ENCODE peak calls at places on chromosomes 5 and 9, in ten cellular contexts. X is prostate gland; Q is CD8-positive, alpha-beta T cell; Y is heart right ventricle; L is naive thymus-derived CD4-positive, alpha-beta T cell; C is colonic mucosa; K is upper lobe of right lung; F is Peyer's patch; S is heart left ventricle; G is GM23248. R is an unnamed sample. For H3K36me3, the result is how much of the 10 kb centered on the place peaks cover.

GRCh38 chr5:75023368-75024159 is 28.8 kb downstream of the GCNT4 start:
- DNase-seq in L (peak), K (no peak), X (no peak), S (no peak), Q (peak), F (peak), Y (no peak), C (no peak), G (no peak), R (no peak)

GRCh38 chr9:135067091-135067710 is 20.3 kb upstream of the OLFM1 start:
- DNase-seq in Q (no peak), L (no peak), Y (no peak), C (no peak), X (no peak), K (peak), F (peak), G (no peak), S (no peak), R (no peak)

GRCh38 chr9:125807065-125807464 is 59.9 kb downstream of the PBX3 start:
- DNase-seq in X (no peak), K (no peak), Q (no peak), Y (no peak), L (no peak), S (no peak), G (peak), F (peak), C (no peak), R (no peak)

GRCh38 chr9:75907329-75907728 is 16.9 kb downstream of the PCSK5 start:
- DNase-seq in C (no peak), F (peak), S (no peak), Y (no peak), L (no peak), G (no peak), K (no peak), Q (no peak), X (no peak), R (no peak)

GRCh38 chr9:127158995-127159801 is 36.8 kb upstream of the ANGPTL2 start:
- DNase-seq in K (peak), Y (peak), F (peak), Q (no peak), G (peak), X (no peak), L (no peak), S (peak), C (peak), R (peak)

GRCh38 chr9:35357116-35357515 is 132.8 kb upstream of the RUSC2 start:
- DNase-seq in L (no peak), S (no peak), C (no peak), F (no peak), G (peak), Y (no peak), K (no peak), X (no peak), Q (no peak), R (no peak)

GRCh38 chr5:7881091-7881490 is 12.1 kb downstream of the MTRR start:
- DNase-seq in C (no peak), Q (no peak), F (no peak), X (no peak), L (no peak), S (no peak), Y (no peak), K (no peak), G (no peak), R (no peak)

GRCh38 chr9:119556129-119556875 is 187.1 kb upstream of the BRINP1 start:
- DNase-seq in L (no peak), Y (peak), S (peak), Q (peak), X (peak), F (peak), C (peak), G (peak), K (peak), R (peak)

GRCh38 chr5:141199359-141200235 is at the start of gene PCDHB11:
- DNase-seq in Y (no peak), X (no peak), K (no peak), G (peak), Q (no peak), C (no peak), L (no peak), S (no peak), F (no peak), R (peak)

GRCh38 chr9:105278751-105279150 is 34.3 kb downstream of the SLC44A1 start:
- DNase-seq in Y (no peak), G (no peak), F (no peak), Q (no peak), C (no peak), L (no peak), X (peak), S (no peak), K (no peak), R (no peak)

GRCh38 chr5:33808699-33809098 is 83.1 kb downstream of the ADAMTS12 start:
- DNase-seq in S (no peak), F (no peak), L (no peak), G (no peak), K (no peak), Y (no peak), C (no peak), X (no peak), Q (no peak), R (no peak)

GRCh38 chr9:19999491-20000057 is 210.7 kb upstream of the SLC24A2 start:
- DNase-seq in K (no peak), X (no peak), Y (no peak), S (no peak), G (peak), F (no peak), C (no peak), L (no peak), Q (no peak), R (no peak)

GRCh38 chr5:178432421-178433272 is 157.5 kb downstream of the COL23A1 start:
- DNase-seq in G (no peak), X (no peak), L (no peak), Y (no peak), C (no peak), K (no peak), Q (no peak), S (no peak), F (no peak), R (no peak)

GRCh38 chr9:110887276-110887675 is 151.0 kb downstream of the LPAR1 start:
- DNase-seq in S (no peak), Q (no peak), F (no peak), G (no peak), K (no peak), X (no peak), Y (no peak), L (no peak), C (no peak), R (no peak)
- H3K4me3 ChIP-seq in S (no peak), Q (no peak), F (no peak), G (no peak), K (no peak), X (no peak), Y (no peak), L (no peak), C (no peak), R (no peak)

GRCh38 chr5:177300236-177300880 is 3.2 kb downstream of the RAB24 start:
- DNase-seq in L (peak), Q (peak), C (peak), X (no peak), Y (peak), G (peak), F (peak), K (no peak), S (peak), R (peak)
- H3K36me3 ChIP-seq in L (under half), Q (under half), C (under half), X (under half), Y (under half), G (under half), F (under half), K (under half), S (under half), R (half or more)

GRCh38 chr9:133566382-133566781 is 31.9 kb downstream of the ADAMTSL2 start:
- DNase-seq in X (no peak), G (no peak), K (no peak), L (no peak), C (no peak), F (no peak), Q (no peak), Y (no peak), S (no peak), R (no peak)

GRCh38 chr9:133566817-133567216 is 32.3 kb downstream of the ADAMTSL2 start:
- DNase-seq in C (no peak), F (no peak), K (no peak), L (no peak), X (no peak), Y (no peak), G (no peak), Q (no peak), S (no peak), R (no peak)

GRCh38 chr9:133563286-133564213 is 29.0 kb downstream of the ADAMTSL2 start:
- DNase-seq in Q (no peak), X (peak), Y (peak), L (no peak), G (peak), F (peak), C (peak), S (peak), K (peak), R (no peak)

GRCh38 chr9:133562611-133563285 is 28.2 kb downstream of the ADAMTSL2 start:
- DNase-seq in Q (no peak), X (no peak), L (no peak), K (no peak), F (no peak), Y (no peak), C (no peak), G (no peak), S (no peak), R (no peak)

DNA sequence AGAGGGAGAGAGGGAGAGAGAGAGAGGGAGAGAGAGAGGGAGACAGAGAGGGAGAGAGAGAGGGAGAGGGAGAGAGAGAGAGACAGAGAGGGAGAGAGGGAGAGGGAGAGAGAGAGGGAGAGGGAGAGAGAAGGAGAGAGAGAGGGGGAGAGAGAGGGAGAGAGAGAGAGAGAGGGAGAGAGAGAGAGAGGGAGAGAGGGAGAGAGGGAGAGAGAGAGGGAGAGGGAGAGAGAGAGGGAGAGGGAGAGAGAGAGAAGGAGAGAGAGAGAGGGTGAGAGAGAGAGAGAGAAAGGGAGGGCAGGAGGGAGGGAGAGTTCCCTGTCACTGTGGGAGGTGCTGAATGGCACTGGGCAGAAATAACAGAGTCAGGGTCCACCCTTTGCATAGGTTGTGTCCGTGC is 29.9 kb downstream of the ADAMTSL2 start:
- DNase-seq in Y (no peak), X (no peak), S (no peak), K (no peak), C (no peak), Q (no peak), G (no peak), L (no peak), F (no peak), R (no peak)
- H3K27ac ChIP-seq in Y (peak), X (no peak), S (no peak), K (peak), C (no peak), Q (no peak), G (no peak), L (no peak), F (no peak), R (no peak)

DNA sequence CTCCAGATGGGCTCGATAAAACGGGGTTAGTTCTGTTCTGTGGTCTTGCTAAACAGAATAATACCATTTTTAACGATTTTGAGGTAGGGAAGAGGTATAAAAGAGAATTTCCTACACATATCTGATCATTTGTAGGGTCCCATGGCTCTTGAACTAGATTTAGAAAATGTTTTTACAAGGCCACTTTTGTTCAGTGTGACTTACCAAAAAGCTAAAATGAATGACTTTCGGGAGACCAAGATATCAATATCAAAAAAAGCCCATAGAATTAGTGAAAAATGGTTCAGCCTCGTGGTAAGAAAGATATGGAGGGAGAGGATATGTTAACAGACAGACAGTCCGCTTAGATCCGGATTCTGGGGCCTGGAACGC is 3.2 kb downstream of the NR2F1-AS1 start:
- DNase-seq in X (no peak), C (no peak), S (no peak), G (no peak), L (no peak), F (no peak), K (no peak), Q (no peak), Y (no peak), R (no peak)
- H3K4me3 ChIP-seq in X (no peak), C (no peak), S (no peak), G (no peak), L (no peak), F (no peak), K (no peak), Q (no peak), Y (no peak), R (no peak)

DNA sequence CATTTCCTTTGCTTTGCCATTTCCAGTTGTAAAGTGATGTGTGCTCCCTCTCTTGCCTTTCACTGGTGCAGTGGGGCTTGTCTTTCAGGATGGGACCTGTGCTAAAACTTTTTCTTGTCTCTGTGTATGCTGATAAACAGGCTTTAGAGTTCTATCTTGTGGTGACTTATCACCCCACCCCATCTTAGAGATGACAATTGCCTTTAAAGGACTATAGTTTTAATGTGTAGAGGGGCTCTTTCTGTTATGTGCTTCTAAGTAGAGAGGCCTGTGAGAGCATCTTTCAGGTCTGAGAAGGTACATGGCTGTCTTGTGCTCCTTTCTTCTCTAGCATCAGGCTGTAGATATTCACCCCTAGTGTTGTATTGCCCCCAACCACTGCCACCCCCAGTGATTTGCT is 22.0 kb downstream of the MAN2A1 start:
- DNase-seq in S (no peak), G (no peak), Y (no peak), K (no peak), X (no peak), Q (no peak), L (no peak), F (no peak), C (no peak), R (no peak)
- H3K36me3 ChIP-seq in S (under half), G (under half), Y (under half), K (under half), X (under half), Q (under half), L (under half), F (under half), C (under half), R (under half)

GRCh38 chr5:52786391-52786790 is 1.3 kb upstream of the ITGA1 start:
- DNase-seq in Y (no peak), F (no peak), X (no peak), S (no peak), Q (no peak), K (no peak), G (no peak), C (no peak), L (no peak), R (no peak)

GRCh38 chr5:52789378-52789777 is 1.7 kb downstream of the ITGA1 start:
- DNase-seq in X (no peak), Y (no peak), G (no peak), Q (no peak), S (no peak), F (no peak), C (no peak), L (no peak), K (no peak), R (no peak)

GRCh38 chr5:52786937-52787599 is 648 bp upstream of the ITGA1 start:
- DNase-seq in L (peak), C (peak), S (no peak), F (peak), Q (peak), G (peak), Y (no peak), K (no peak), X (peak), R (peak)

GRCh38 chr5:52788505-52788821 is 747 bp downstream of the ITGA1 start:
- DNase-seq in F (no peak), L (no peak), S (no peak), Q (no peak), K (no peak), G (no peak), Y (no peak), X (no peak), C (no peak), R (no peak)

DNA sequence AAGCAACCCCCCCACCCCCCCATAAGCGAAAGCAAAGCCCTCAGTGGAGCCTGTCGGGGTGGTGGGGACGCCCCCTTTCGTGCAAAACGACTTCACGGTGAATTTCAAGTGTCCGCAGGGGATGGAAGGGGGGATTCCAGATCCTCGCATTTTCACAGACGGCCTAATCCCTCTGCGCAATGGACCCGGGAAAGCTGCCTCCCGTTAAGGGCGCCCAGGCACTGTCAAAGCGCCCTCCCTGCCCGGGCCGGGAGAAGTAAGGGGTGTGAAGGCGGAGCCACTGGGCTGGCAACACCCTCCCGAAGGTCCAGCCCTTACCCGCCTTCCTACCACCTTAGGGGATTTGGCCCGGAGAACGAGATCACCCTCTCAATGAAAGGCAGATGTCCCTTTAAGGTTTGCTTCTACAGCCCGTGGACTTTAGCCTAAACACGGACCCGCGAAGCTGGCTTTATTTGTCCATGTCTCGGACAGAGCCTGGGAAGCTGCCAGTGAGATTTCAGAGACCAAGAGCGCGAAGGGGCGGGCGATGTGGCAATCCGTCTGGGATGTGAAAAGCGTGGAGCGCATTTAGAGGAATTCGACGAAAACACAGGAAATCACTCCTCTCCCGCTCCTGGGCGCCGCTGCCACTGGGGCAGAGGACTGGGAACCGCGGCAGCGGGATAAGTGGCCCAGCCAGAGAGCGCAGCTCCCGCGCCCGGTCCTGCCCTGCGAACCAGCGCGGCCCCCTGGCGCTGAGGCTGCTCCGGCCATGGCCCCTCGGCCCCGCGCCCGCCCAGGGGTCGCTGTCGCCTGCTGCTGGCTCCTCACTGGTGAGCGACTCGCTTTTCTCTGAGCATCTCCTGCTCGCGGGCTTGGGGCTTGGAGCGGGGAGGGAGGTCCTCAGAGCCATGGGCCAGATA is at the start of the genes ITGA1 and PELO:
- DNase-seq in L (peak), G (peak), Y (peak), S (peak), Q (peak), C (peak), F (peak), K (peak), X (peak), R (no peak)
- H3K27ac ChIP-seq in L (peak), G (peak), Y (peak), S (peak), Q (peak), C (peak), F (peak), K (peak), X (peak), R (no peak)

DNA sequence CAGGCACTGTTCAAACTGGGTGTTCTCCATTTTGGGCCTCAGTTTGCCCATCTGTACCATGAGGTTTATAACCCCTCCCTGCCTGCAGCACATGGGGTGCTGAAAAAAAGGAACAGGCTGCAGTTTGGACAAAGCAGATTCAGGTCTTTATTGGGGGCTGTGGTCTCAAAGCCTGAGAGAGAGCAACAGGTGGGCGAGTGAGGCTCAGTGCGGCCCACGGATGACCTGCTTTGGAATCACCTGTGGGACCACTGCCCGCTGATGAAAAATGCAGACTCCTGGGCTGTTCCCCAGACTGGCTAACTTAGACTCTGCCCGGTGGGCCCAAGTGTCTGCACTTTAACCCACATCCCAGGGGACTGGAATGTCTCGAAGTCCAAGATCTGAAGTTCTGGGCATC is 11.8 kb upstream of the DAB2IP start:
- DNase-seq in X (no peak), L (no peak), Q (no peak), G (no peak), S (no peak), F (no peak), C (no peak), K (no peak), Y (no peak), R (no peak)
- H3K4me3 ChIP-seq in X (no peak), L (no peak), Q (no peak), G (no peak), S (no peak), F (no peak), C (no peak), K (no peak), Y (no peak), R (no peak)

DNA sequence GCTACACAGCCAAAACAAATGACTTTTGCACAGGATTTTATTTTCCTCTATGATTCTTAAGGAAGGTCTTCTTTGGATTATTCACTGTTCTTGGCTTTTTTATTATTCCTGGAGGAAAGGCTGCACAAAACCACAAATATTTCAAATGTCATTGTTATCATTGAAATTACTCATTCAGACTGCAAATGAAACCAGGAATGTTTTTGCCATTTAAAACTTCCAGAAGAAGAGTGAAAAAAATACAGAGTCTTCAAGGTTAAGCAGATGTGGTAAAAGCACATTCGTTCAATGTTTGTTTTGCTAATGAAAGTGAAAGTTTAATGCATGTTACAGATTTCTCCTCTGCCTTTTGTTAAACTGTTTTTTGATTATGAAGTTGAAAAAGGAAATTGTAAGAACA is 238.2 kb downstream of the TLE4 start:
- DNase-seq in Q (no peak), Y (no peak), X (no peak), S (no peak), K (no peak), C (no peak), F (no peak), G (peak), L (no peak), R (no peak)
- H3K36me3 ChIP-seq in Q (under half), Y (under half), X (under half), S (under half), K (under half), C (under half), F (under half), G (under half), L (under half), R (under half)

R was measured in OCI-LY7.